ENCODE peak calls at places on chromosome 20, in six cellular contexts. K is HAP-1; O is IMR-90; M is CD4-positive, alpha-beta memory T cell; J is MM.1S; B is CD8-positive, alpha-beta memory T cell. A is an unnamed sample. For H3K27me3, the result is how much of the 10 kb centered on the place peaks cover.

GRCh38 chr20:9255171-9255570 is 186.3 kb downstream of the PLCB4 start:
- DNase-seq in K (peak), O (no peak), M (no peak), J (no peak), B (no peak), A (no peak)

GRCh38 chr20:38841570-38841969 is 36.1 kb downstream of the PPP1R16B start:
- DNase-seq in K (no peak), O (no peak), M (no peak), J (no peak), B (no peak), A (no peak)

GRCh38 chr20:62430311-62430853 is 3.0 kb upstream of the RBBP8NL start:
- DNase-seq in K (no peak), O (no peak), M (no peak), J (no peak), B (no peak), A (no peak)

GRCh38 chr20:3797592-3798404 is 1.7 kb downstream of the CDC25B start:
- DNase-seq in K (no peak), O (peak), M (peak), J (peak), B (peak), A (no peak)

GRCh38 chr20:4661191-4661590 is 60.5 kb upstream of the PRND start:
- DNase-seq in K (no peak), O (no peak), M (peak), J (peak), B (peak), A (peak)

GRCh38 chr20:10922941-10923340 is 249.1 kb upstream of the JAG1 start:
- DNase-seq in K (no peak), O (peak), M (no peak), J (no peak), B (no peak), A (no peak)

GRCh38 chr20:44123251-44123650 is 63.7 kb downstream of the JPH2 start:
- DNase-seq in K (no peak), O (no peak), M (no peak), J (no peak), B (no peak), A (no peak)

GRCh38 chr20:18548465-18548864 is 18.8 kb upstream of the SMIM26 start:
- DNase-seq in K (no peak), O (no peak), M (no peak), J (no peak), B (no peak), A (no peak)

GRCh38 chr20:61360940-61361339 is 108.9 kb downstream of the CDH4 start:
- DNase-seq in K (no peak), O (no peak), M (no peak), J (no peak), B (no peak), A (no peak)

GRCh38 chr20:61360296-61360695 is 108.2 kb downstream of the CDH4 start:
- DNase-seq in K (no peak), O (no peak), M (no peak), J (no peak), B (no peak), A (no peak)

GRCh38 chr20:61361501-61361900 is 109.4 kb downstream of the CDH4 start:
- DNase-seq in K (no peak), O (no peak), M (no peak), J (no peak), B (no peak), A (no peak)

GRCh38 chr20:61357119-61357518 is 105.1 kb downstream of the CDH4 start:
- DNase-seq in K (no peak), O (no peak), M (no peak), J (no peak), B (no peak), A (no peak)

DNA sequence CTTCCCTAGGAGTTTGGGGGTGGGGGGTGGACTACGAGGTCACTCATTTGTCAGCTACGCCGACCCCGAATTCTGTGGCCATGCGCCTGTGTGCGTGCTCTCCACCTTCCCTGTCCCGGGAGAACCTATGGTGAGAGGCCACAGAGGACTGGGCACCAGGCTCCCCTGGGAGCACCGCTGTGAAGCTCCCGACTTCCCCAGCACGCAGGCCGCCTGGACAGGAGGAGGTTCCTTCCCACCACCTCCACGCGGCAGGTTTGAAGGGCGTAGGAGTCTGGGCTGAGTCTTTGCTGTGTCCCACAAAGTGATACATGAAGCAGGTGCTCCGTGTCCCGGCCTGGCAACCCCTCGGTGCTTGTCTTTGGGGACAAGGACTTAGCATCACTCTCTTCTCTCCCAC is 107.2 kb downstream of the CDH4 start:
- DNase-seq in K (no peak), O (no peak), M (no peak), J (no peak), B (no peak), A (no peak)
- H3K27me3 ChIP-seq in K (under half), O (under half), M (under half), J (half or more), B (under half), A (under half)

GRCh38 chr20:21490105-21490504 is 23.8 kb downstream of the NKX2-2 start:
- DNase-seq in K (no peak), O (peak), M (no peak), J (no peak), B (no peak), A (no peak)
- H3K27me3 ChIP-seq in K (under half), O (under half), M (under half), J (under half), B (under half), A (under half)

DNA sequence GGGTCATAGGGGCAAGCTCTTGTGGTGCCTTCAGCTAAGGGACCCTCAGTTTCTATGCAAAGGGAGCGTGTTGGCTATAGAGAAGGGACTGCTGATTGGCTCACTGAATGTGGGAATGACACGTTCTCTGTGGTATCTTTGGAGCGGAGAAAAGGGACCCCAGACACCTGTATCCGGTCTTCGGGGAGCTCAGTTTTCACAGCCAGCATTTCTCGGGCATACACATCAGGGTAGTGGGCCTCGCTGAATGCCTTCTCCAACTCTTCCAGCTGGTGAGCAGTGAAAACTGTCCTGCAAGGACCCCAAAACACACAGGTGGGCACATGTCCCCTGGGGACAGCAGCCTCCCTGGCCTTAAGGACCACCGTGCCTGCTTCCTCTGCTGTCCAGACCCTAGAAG is 3.3 kb downstream of the VSX1 start:
- DNase-seq in K (no peak), O (no peak), M (no peak), J (no peak), B (no peak), A (no peak)
- H3K27me3 ChIP-seq in K (half or more), O (half or more), M (under half), J (under half), B (under half), A (under half)

GRCh38 chr20:54658525-54658924 is 183.1 kb downstream of the DOK5 start:
- DNase-seq in K (no peak), O (no peak), M (no peak), J (no peak), B (no peak), A (no peak)

GRCh38 chr20:54662064-54662463 is 186.7 kb downstream of the DOK5 start:
- DNase-seq in K (peak), O (no peak), M (no peak), J (no peak), B (no peak), A (no peak)

GRCh38 chr20:54654460-54654859 is 179.1 kb downstream of the DOK5 start:
- DNase-seq in K (no peak), O (no peak), M (no peak), J (no peak), B (no peak), A (no peak)

GRCh38 chr20:54657268-54657826 is 182.0 kb downstream of the DOK5 start:
- DNase-seq in K (no peak), O (no peak), M (no peak), J (no peak), B (no peak), A (no peak)
- H3K27me3 ChIP-seq in K (under half), O (under half), M (under half), J (under half), B (under half), A (under half)